ENCODE peak calls at places on chromosomes 2 and 18, in four cellular contexts. P is neural progenitor cell; H is CD8-positive, alpha-beta memory T cell; D is heart left ventricle. K is an unnamed sample.

GRCh38 chr2:160075171-160075570 is 12.8 kb upstream of the PLA2R1 start:
- DNase-seq in P (no peak), H (no peak), D (peak; percentile 43), K (no peak)

GRCh38 chr2:186503827-186504606 is 18.0 kb downstream of the ZC3H15 start:
- DNase-seq in D (no peak), H (no peak), P (peak; percentile 13), K (no peak)

GRCh38 chr2:200219400-200220113 is 86.9 kb upstream of the SPATS2L start:
- DNase-seq in D (no peak), H (no peak), P (no peak), K (no peak)

GRCh38 chr18:56575819-56576663 is 62.4 kb downstream of the TXNL1 start:
- DNase-seq in P (peak; percentile 71), D (no peak), H (no peak), K (no peak)

GRCh38 chr2:238586931-238587775 is 160.4 kb downstream of the ASB1 start:
- DNase-seq in H (no peak), D (no peak), P (peak; percentile 24), K (no peak)

GRCh38 chr2:71460595-71461303 is 7.4 kb downstream of the DYSF start:
- DNase-seq in D (no peak), H (no peak), P (peak; percentile 28), K (no peak)

GRCh38 chr2:238728322-238729260 is 119.3 kb upstream of the TWIST2 start:
- DNase-seq in H (no peak), P (no peak), D (no peak), K (no peak)

GRCh38 chr2:238231251-238231793 is 8.5 kb downstream of the HES6 start:
- DNase-seq in D (peak; percentile 80), P (peak; percentile 93), H (peak; percentile 76), K (peak; percentile 71)

GRCh38 chr2:150274108-150274507 is 213.4 kb downstream of the RND3 start:
- DNase-seq in D (no peak), H (no peak), P (no peak), K (no peak)

GRCh38 chr2:122960727-122961641 is 1064.1 kb upstream of the CNTNAP5 start:
- DNase-seq in D (no peak), P (no peak), H (no peak), K (no peak)

GRCh38 chr2:158904126-158904525 is 64.3 kb upstream of the TANC1 start:
- DNase-seq in D (no peak), H (no peak), P (no peak), K (no peak)

GRCh38 chr2:238225911-238226697 is 13.7 kb downstream of the HES6 start:
- DNase-seq in H (no peak), D (peak; percentile 57), P (no peak), K (no peak)

GRCh38 chr2:201260302-201260800 is at the start of gene CASP8:
- DNase-seq in H (peak; percentile 62), P (no peak), D (peak; percentile 40), K (peak; percentile 57)

GRCh38 chr18:59783138-59783537 is 85.9 kb upstream of the CCBE1 start:
- DNase-seq in P (peak; percentile 65), H (no peak), D (no peak), K (no peak)

GRCh38 chr2:125858366-125858765 is 797.6 kb upstream of the GYPC start:
- DNase-seq in D (no peak), P (no peak), H (no peak), K (no peak)

GRCh38 chr18:9319333-9319732 is 15.2 kb upstream of the TWSG1 start:
- DNase-seq in P (no peak), D (no peak), H (no peak), K (no peak)

GRCh38 chr2:1564506-1564905 is 151.2 kb downstream of the TPO start:
- DNase-seq in D (no peak), P (no peak), H (no peak), K (no peak)

GRCh38 chr18:49071776-49072175 is 121.0 kb upstream of the SMAD7 start:
- DNase-seq in P (no peak), H (no peak), D (no peak), K (no peak)

GRCh38 chr2:105769504-105769903 is 24.8 kb downstream of the NCK2 start:
- DNase-seq in P (peak; percentile 59), H (no peak), D (no peak), K (no peak)

GRCh38 chr18:6427281-6427680 is 12.6 kb upstream of the L3MBTL4 start:
- DNase-seq in D (no peak), H (no peak), P (no peak), K (no peak)

GRCh38 chr2:185127412-185127811 is 529.1 kb downstream of the ZNF804A start:
- DNase-seq in H (no peak), P (no peak), D (no peak), K (no peak)

GRCh38 chr2:207478572-207478971 is 51.2 kb upstream of the CREB1 start:
- DNase-seq in D (no peak), P (no peak), H (no peak), K (no peak)

GRCh38 chr2:217835931-217836881 is 166.6 kb downstream of the TNS1 start:
- DNase-seq in P (peak; percentile 78), D (peak; percentile 88), H (no peak), K (no peak)

GRCh38 chr2:231305221-231305620 is 90.3 kb upstream of the B3GNT7 start:
- DNase-seq in P (no peak), D (no peak), H (no peak), K (no peak)

GRCh38 chr2:9230051-9230802 is 23.6 kb downstream of the ASAP2 start:
- DNase-seq in D (peak; percentile 85), P (no peak), H (no peak), K (no peak)

GRCh38 chr2:64525323-64525625 is 1.1 kb downstream of the AFTPH start:
- DNase-seq in D (no peak), P (no peak), H (no peak), K (no peak)

GRCh38 chr2:44549099-44549471 is 187.3 kb downstream of the CAMKMT start:
- DNase-seq in P (no peak), D (no peak), H (no peak), K (no peak)

GRCh38 chr2:200089040-200089755 is 133.8 kb downstream of the MAIP1 start:
- DNase-seq in H (no peak), D (no peak), P (peak; percentile 36), K (no peak)

GRCh38 chr2:135657806-135658582 is 83.7 kb upstream of the UBXN4 start:
- DNase-seq in D (no peak), P (no peak), H (peak; percentile 34), K (peak; percentile 26)

GRCh38 chr2:224816816-224817215 is 100.7 kb upstream of the CCDC195 start:
- DNase-seq in D (no peak), P (no peak), H (no peak), K (no peak)

GRCh38 chr2:209614630-209615369 is 156.8 kb upstream of the UNC80 start:
- DNase-seq in H (no peak), D (no peak), P (peak; percentile 86), K (no peak)

GRCh38 chr2:62292190-62292589 is 96.3 kb downstream of the B3GNT2 start:
- DNase-seq in P (no peak), H (no peak), D (no peak), K (no peak)

GRCh38 chr18:38575648-38576047 is 1010.0 kb upstream of the CELF4 start:
- DNase-seq in H (no peak), P (no peak), D (no peak), K (no peak)

GRCh38 chr2:141582213-141582612 is 548.6 kb downstream of the LRP1B start:
- DNase-seq in P (no peak), H (no peak), D (no peak), K (no peak)

GRCh38 chr2:237427807-237428506 is 14.0 kb upstream of the COL6A3 start:
- DNase-seq in P (no peak), D (no peak), H (no peak), K (peak; percentile 31)

GRCh38 chr2:74036450-74037175 is 51.9 kb downstream of the TET3 start:
- DNase-seq in H (no peak), P (no peak), D (no peak), K (no peak)

DNA sequence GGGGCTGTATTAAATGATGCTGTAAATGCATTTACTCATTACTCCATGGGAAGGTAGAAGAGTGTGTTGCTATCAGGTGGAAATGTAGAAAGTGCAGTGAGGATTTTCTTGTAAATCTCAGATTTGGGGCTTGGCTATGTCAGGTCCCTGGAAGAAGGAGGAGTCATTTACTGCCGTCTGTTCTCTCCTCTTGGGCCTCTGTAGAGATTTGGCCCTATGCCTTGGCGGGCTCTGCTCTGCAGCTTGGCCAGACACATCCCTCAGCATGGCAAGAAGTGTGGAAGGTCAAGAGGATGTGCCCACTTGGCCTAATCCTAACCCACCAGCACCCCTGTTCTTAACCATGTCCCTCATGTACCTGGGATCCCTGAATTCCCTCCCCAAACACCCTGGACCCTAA is 6.7 kb downstream of the IL1R1 start:
- DNase-seq in D (no peak), P (no peak), H (no peak), K (no peak)
- H3K9me3 ChIP-seq in D (peaks cover 32% of the 10 kb centered on the region), P (no peaks in the 10 kb centered on the region), H (peaks cover 4% of the 10 kb centered on the region), K (peaks cover 23% of the 10 kb centered on the region)

GRCh38 chr18:78106946-78107345 is 857.3 kb downstream of the GALR1 start:
- DNase-seq in D (no peak), P (no peak), H (no peak), K (no peak)
- H3K9me3 ChIP-seq in D (no peaks in the 10 kb centered on the region), P (no peaks in the 10 kb centered on the region), H (no peaks in the 10 kb centered on the region), K (no peaks in the 10 kb centered on the region)

DNA sequence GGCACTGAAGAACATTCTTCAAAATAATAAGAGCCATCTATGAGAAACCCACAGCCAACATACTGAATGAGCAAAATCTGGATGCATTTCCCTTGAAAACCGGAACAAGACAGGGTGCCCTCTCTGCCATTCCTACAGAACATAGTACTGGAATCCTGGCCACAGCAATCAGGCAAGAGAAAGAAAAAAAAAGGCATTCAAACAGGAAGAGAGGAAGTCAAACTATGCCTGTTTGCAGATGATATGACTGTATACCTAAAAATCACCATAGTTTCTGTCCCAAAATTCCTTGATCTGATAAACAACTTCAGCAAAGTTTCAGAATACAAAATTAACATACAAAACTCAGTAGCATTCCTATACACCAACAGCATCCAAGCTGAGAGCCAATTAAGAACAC is 119.5 kb upstream of the PARD3B start:
- DNase-seq in P (no peak), D (no peak), H (no peak), K (no peak)
- H3K9me3 ChIP-seq in P (no peaks in the 10 kb centered on the region), D (peaks cover 4% of the 10 kb centered on the region), H (no peaks in the 10 kb centered on the region), K (no peaks in the 10 kb centered on the region)

DNA sequence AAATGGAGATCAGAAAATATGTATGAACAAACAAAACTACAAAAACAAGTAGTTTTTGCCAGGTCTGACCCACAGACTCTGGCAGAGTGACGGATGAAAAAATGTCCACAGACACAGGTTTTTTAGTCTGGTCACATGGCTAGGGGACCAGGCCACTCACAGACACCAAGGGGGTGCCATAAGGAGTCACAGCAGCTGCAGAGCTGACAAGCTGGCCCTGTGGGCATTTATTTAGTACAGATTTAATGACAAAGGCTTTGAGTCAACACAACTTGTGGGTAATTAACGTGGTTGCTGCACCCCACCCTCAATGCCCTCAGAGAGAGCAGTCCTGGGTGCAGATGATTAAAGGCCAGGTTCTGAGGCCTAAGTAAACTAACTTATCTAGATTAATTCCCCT is 76.0 kb downstream of the SH3YL1 start:
- DNase-seq in D (no peak), P (no peak), H (no peak), K (no peak)
- H3K9me3 ChIP-seq in D (peaks cover 9% of the 10 kb centered on the region), P (peaks cover 14% of the 10 kb centered on the region), H (peaks cover 3% of the 10 kb centered on the region), K (no peaks in the 10 kb centered on the region)

GRCh38 chr2:12858786-12859185 is 142.1 kb downstream of the TRIB2 start:
- DNase-seq in H (no peak), P (no peak), D (no peak), K (no peak)
- H3K9me3 ChIP-seq in H (peaks cover under 1% of the 10 kb centered on the region), P (no peaks in the 10 kb centered on the region), D (peaks cover 8% of the 10 kb centered on the region), K (no peaks in the 10 kb centered on the region)

GRCh38 chr2:153532160-153532559 is 53.6 kb upstream of the RPRM start:
- DNase-seq in H (no peak), P (no peak), D (no peak), K (no peak)
- H3K9me3 ChIP-seq in H (no peaks in the 10 kb centered on the region), P (no peaks in the 10 kb centered on the region), D (no peaks in the 10 kb centered on the region), K (no peaks in the 10 kb centered on the region)

K was measured in T-helper 17 cell.